ENCODE peak calls at places on chromosomes 13 and 19, in five cellular contexts. One of them, this sample, is unnamed.

GRCh38 chr13:43377149-43377548 is 353.8 kb downstream of the DNAJC15 start:
- DNase-seq in upper lobe of left lung: no peak
- DNase-seq in neuronal stem cell: no peak
- DNase-seq in cardiac muscle cell: no peak
- DNase-seq in keratinocyte: no peak
- DNase-seq in this sample: no peak

GRCh38 chr19:8224394-8225145 is 15.4 kb downstream of the CERS4 start:
- DNase-seq in upper lobe of left lung: no peak
- DNase-seq in neuronal stem cell: no peak
- DNase-seq in cardiac muscle cell: no peak
- DNase-seq in keratinocyte: peak
- DNase-seq in this sample: no peak

GRCh38 chr19:6056801-6057650 is 53.3 kb downstream of the RFX2 start:
- DNase-seq in upper lobe of left lung: no peak
- DNase-seq in neuronal stem cell: no peak
- DNase-seq in cardiac muscle cell: no peak
- DNase-seq in keratinocyte: peak
- DNase-seq in this sample: peak

GRCh38 chr13:98976941-98977340 is 923 bp downstream of the DOCK9 start:
- DNase-seq in upper lobe of left lung: no peak
- DNase-seq in neuronal stem cell: no peak
- DNase-seq in cardiac muscle cell: peak
- DNase-seq in keratinocyte: no peak
- DNase-seq in this sample: no peak

GRCh38 chr19:49391581-49392399 is 3.7 kb downstream of the KASH5 start:
- DNase-seq in upper lobe of left lung: no peak
- DNase-seq in neuronal stem cell: peak
- DNase-seq in cardiac muscle cell: peak
- DNase-seq in keratinocyte: peak
- DNase-seq in this sample: no peak

GRCh38 chr13:95099541-95099940 is 201.7 kb downstream of the ABCC4 start:
- DNase-seq in upper lobe of left lung: no peak
- DNase-seq in neuronal stem cell: no peak
- DNase-seq in cardiac muscle cell: no peak
- DNase-seq in keratinocyte: no peak
- DNase-seq in this sample: no peak

GRCh38 chr19:40549007-40549708 is 27.5 kb upstream of the SHKBP1 start:
- DNase-seq in upper lobe of left lung: peak
- DNase-seq in neuronal stem cell: peak
- DNase-seq in cardiac muscle cell: peak
- DNase-seq in keratinocyte: peak
- DNase-seq in this sample: no peak

GRCh38 chr13:94860981-94861407 is 148.6 kb upstream of the SOX21 start:
- DNase-seq in upper lobe of left lung: no peak
- DNase-seq in neuronal stem cell: no peak
- DNase-seq in cardiac muscle cell: no peak
- DNase-seq in keratinocyte: no peak
- DNase-seq in this sample: no peak

GRCh38 chr19:16750081-16750480 is 30.4 kb downstream of the NWD1 start:
- DNase-seq in upper lobe of left lung: peak
- DNase-seq in neuronal stem cell: no peak
- DNase-seq in cardiac muscle cell: no peak
- DNase-seq in keratinocyte: no peak
- DNase-seq in this sample: no peak

GRCh38 chr13:101025519-101025918 is 350.9 kb upstream of the TMTC4 start:
- DNase-seq in upper lobe of left lung: no peak
- DNase-seq in neuronal stem cell: no peak
- DNase-seq in cardiac muscle cell: no peak
- DNase-seq in keratinocyte: no peak
- DNase-seq in this sample: no peak

GRCh38 chr19:7366701-7367420 is 18.1 kb downstream of the ARHGEF18 start:
- DNase-seq in upper lobe of left lung: no peak
- DNase-seq in neuronal stem cell: no peak
- DNase-seq in cardiac muscle cell: no peak
- DNase-seq in keratinocyte: no peak
- DNase-seq in this sample: no peak

GRCh38 chr19:54616057-54616456 is 14.2 kb upstream of the LILRB1 start:
- DNase-seq in upper lobe of left lung: no peak
- DNase-seq in neuronal stem cell: no peak
- DNase-seq in cardiac muscle cell: no peak
- DNase-seq in keratinocyte: no peak
- DNase-seq in this sample: no peak

GRCh38 chr13:38753878-38754277 is 67.0 kb downstream of the FREM2 start:
- DNase-seq in upper lobe of left lung: no peak
- DNase-seq in neuronal stem cell: no peak
- DNase-seq in cardiac muscle cell: no peak
- DNase-seq in keratinocyte: no peak
- DNase-seq in this sample: no peak
- H3K4me3 ChIP-seq in upper lobe of left lung: no peak
- H3K4me3 ChIP-seq in neuronal stem cell: no peak
- H3K4me3 ChIP-seq in cardiac muscle cell: no peak
- H3K4me3 ChIP-seq in keratinocyte: no peak
- H3K4me3 ChIP-seq in this sample: no peak

GRCh38 chr19:51595190-51595589 is 24.1 kb downstream of the ZNF175 start:
- DNase-seq in upper lobe of left lung: no peak
- DNase-seq in neuronal stem cell: no peak
- DNase-seq in cardiac muscle cell: no peak
- DNase-seq in keratinocyte: no peak
- DNase-seq in this sample: no peak

GRCh38 chr19:51594774-51595109 is 23.7 kb downstream of the ZNF175 start:
- DNase-seq in upper lobe of left lung: no peak
- DNase-seq in neuronal stem cell: peak
- DNase-seq in cardiac muscle cell: no peak
- DNase-seq in keratinocyte: no peak
- DNase-seq in this sample: no peak

GRCh38 chr19:51592521-51592920 is 21.4 kb downstream of the ZNF175 start:
- DNase-seq in upper lobe of left lung: no peak
- DNase-seq in neuronal stem cell: no peak
- DNase-seq in cardiac muscle cell: no peak
- DNase-seq in keratinocyte: no peak
- DNase-seq in this sample: no peak

GRCh38 chr19:51593969-51594773 is 23.1 kb downstream of the ZNF175 start:
- DNase-seq in upper lobe of left lung: peak
- DNase-seq in neuronal stem cell: peak
- DNase-seq in cardiac muscle cell: peak
- DNase-seq in keratinocyte: peak
- DNase-seq in this sample: peak

DNA sequence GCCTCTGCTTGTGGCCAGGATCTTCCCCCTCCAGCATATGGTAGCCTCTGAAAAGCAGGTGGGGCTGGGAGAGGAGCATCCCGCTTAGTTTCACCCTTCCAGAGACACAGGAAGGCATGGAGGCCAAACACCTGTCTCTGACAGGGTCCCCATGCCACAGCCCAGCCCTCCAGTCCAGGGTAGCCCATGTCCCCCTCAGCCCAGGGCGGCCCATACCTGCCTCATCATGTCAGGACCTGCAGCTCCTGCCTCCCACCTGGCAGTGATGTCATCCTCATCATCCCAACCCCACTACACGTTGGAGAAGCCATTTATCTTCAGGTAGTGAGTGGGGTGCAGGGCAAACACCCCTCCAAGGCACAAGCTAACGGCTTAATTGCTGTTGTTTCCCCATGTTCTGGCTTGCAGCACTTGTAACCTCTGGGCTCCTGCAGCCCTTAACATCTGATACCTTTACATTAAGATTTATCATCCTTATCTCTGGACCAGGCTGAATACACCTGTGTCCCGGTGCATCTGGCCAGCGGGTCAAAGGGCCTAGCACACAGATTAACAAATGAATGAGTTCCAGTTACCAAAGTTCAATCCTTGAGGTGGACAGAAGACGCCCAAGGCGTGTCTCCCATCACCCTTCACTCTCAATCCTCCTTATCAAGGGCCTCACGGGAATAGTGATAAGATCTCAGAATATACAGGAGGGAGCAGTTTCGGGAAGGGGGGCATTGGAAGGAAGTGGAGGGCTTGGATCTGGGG is 22.2 kb downstream of the ZNF175 start:
- DNase-seq in upper lobe of left lung: no peak
- DNase-seq in neuronal stem cell: no peak
- DNase-seq in cardiac muscle cell: no peak
- DNase-seq in keratinocyte: no peak
- DNase-seq in this sample: no peak
- H3K27ac ChIP-seq in upper lobe of left lung: no peak
- H3K27ac ChIP-seq in neuronal stem cell: no peak
- H3K27ac ChIP-seq in cardiac muscle cell: no peak
- H3K27ac ChIP-seq in keratinocyte: no peak
- H3K27ac ChIP-seq in this sample: no peak

GRCh38 chr19:39448271-39448670 is 2.9 kb downstream of the SUPT5H start:
- DNase-seq in upper lobe of left lung: no peak
- DNase-seq in neuronal stem cell: no peak
- DNase-seq in cardiac muscle cell: no peak
- DNase-seq in keratinocyte: no peak
- DNase-seq in this sample: no peak
- H3K4me3 ChIP-seq in upper lobe of left lung: no peak
- H3K4me3 ChIP-seq in neuronal stem cell: no peak
- H3K4me3 ChIP-seq in cardiac muscle cell: no peak
- H3K4me3 ChIP-seq in keratinocyte: peak
- H3K4me3 ChIP-seq in this sample: no peak

GRCh38 chr19:3604227-3604986 is 2.3 kb downstream of the TBXA2R start:
- DNase-seq in upper lobe of left lung: no peak
- DNase-seq in neuronal stem cell: no peak
- DNase-seq in cardiac muscle cell: no peak
- DNase-seq in keratinocyte: no peak
- DNase-seq in this sample: no peak

GRCh38 chr19:3605770-3606169 is 905 bp downstream of the TBXA2R start:
- DNase-seq in upper lobe of left lung: no peak
- DNase-seq in neuronal stem cell: no peak
- DNase-seq in cardiac muscle cell: no peak
- DNase-seq in keratinocyte: no peak
- DNase-seq in this sample: no peak

GRCh38 chr19:3604987-3605343 is 1.7 kb downstream of the TBXA2R start:
- DNase-seq in upper lobe of left lung: no peak
- DNase-seq in neuronal stem cell: no peak
- DNase-seq in cardiac muscle cell: no peak
- DNase-seq in keratinocyte: no peak
- DNase-seq in this sample: no peak

GRCh38 chr19:3606174-3606689 is 443 bp downstream of the TBXA2R start:
- DNase-seq in upper lobe of left lung: peak
- DNase-seq in neuronal stem cell: no peak
- DNase-seq in cardiac muscle cell: no peak
- DNase-seq in keratinocyte: no peak
- DNase-seq in this sample: no peak

DNA sequence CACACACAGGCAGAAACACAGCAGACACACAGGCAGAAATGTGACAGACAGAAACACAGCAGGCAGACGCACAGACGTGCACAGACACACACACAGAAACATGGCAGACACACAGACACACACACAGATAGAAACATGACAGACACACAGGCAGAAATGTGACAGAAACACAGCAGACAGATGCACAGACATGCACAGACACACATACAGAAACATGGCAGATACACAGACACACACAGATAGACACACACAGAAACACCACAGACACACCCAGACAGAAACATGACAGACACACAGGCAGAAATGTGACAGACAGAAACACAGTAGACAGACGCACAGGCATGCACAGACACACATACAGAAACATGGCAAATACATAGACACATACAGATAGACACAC is 1.3 kb downstream of the TBXA2R start:
- DNase-seq in upper lobe of left lung: no peak
- DNase-seq in neuronal stem cell: no peak
- DNase-seq in cardiac muscle cell: no peak
- DNase-seq in keratinocyte: no peak
- DNase-seq in this sample: no peak
- H3K27ac ChIP-seq in upper lobe of left lung: no peak
- H3K27ac ChIP-seq in neuronal stem cell: no peak
- H3K27ac ChIP-seq in cardiac muscle cell: no peak
- H3K27ac ChIP-seq in keratinocyte: no peak
- H3K27ac ChIP-seq in this sample: no peak